ENCODE peak calls at places on chromosomes 6 and 20, in ten cellular contexts. Y is activated T-cell treated with anti-CD3 and anti-CD28 coated beads, Interleukin-2, amount 50 U/mL, for 72 hours; U is EH; J is LoVo; X is left ventricle myocardium inferior; H is fibroblast of pulmonary artery; O is endothelial cell; Q is sigmoid colon; V is activated naive CD8-positive, alpha-beta T cell treated with anti-CD3 and anti-CD28 coated beads, Interleukin-2, amount 50 U/mL, for 16 hours; A is AG20443. B is an unnamed sample.

GRCh38 chr6:36929607-36930006 is 24.9 kb upstream of the PI16 start:
- DNase-seq in Y (no peak), U (peak; percentile 57), J (no peak), X (no peak), H (peak; percentile 63), O (no peak), Q (no peak), V (no peak), A (peak; percentile 54), B (no peak)

GRCh38 chr6:164928366-164929154 is 380.8 kb downstream of the C6orf118 start:
- DNase-seq in Y (no peak), U (no peak), J (no peak), X (no peak), H (no peak), O (no peak), Q (no peak), V (no peak), A (peak; percentile 21), B (no peak)

GRCh38 chr6:165899592-165899991 is 236.6 kb upstream of the PDE10A start:
- DNase-seq in Y (no peak), U (no peak), J (no peak), X (no peak), H (no peak), O (no peak), Q (no peak), V (no peak), A (no peak), B (no peak)

GRCh38 chr20:23023621-23024187 is 11.4 kb upstream of the SSTR4 start:
- DNase-seq in Y (no peak), U (no peak), J (no peak), X (no peak), H (no peak), O (no peak), Q (no peak), V (no peak), A (no peak), B (no peak)

GRCh38 chr6:106913676-106914280 is 60.8 kb downstream of the CD24 start:
- DNase-seq in Y (no peak), U (no peak), J (peak; percentile 56), X (no peak), H (no peak), O (no peak), Q (no peak), V (no peak), A (no peak), B (no peak)

GRCh38 chr6:40855481-40855880 is 183.5 kb downstream of the UNC5CL start:
- DNase-seq in Y (no peak), U (no peak), J (no peak), X (no peak), H (no peak), O (no peak), Q (no peak), V (no peak), A (no peak), B (no peak)

GRCh38 chr20:53865905-53866786 is 204.2 kb downstream of the BCAS1 start:
- DNase-seq in Y (peak; percentile 22), U (peak; percentile 68), J (peak; percentile 72), X (no peak), H (peak; percentile 67), O (peak; percentile 14), Q (peak; percentile 68), V (no peak), A (peak; percentile 48), B (no peak)

GRCh38 chr20:62088258-62089127 is 22.8 kb upstream of the TAF4 start:
- DNase-seq in Y (no peak), U (peak; percentile 76), J (peak; percentile 82), X (no peak), H (peak; percentile 92), O (no peak), Q (no peak), V (no peak), A (peak; percentile 64), B (no peak)

GRCh38 chr20:60237981-60238380 is 279.8 kb downstream of the CDH26 start:
- DNase-seq in Y (no peak), U (no peak), J (peak; percentile 1), X (no peak), H (no peak), O (no peak), Q (no peak), V (no peak), A (no peak), B (no peak)

GRCh38 chr6:106702046-106702445 is 72.7 kb downstream of the QRSL1 start:
- DNase-seq in Y (no peak), U (no peak), J (no peak), X (no peak), H (no peak), O (no peak), Q (no peak), V (no peak), A (no peak), B (no peak)

GRCh38 chr20:48823960-48824497 is 3.8 kb downstream of the PREX1 start:
- DNase-seq in Y (peak; percentile 82), U (peak; percentile 95), J (no peak), X (no peak), H (peak; percentile 57), O (no peak), Q (no peak), V (peak; percentile 47), A (peak; percentile 72), B (peak; percentile 53)

GRCh38 chr20:17835240-17835940 is 133.2 kb downstream of the SNX5 start:
- DNase-seq in Y (no peak), U (peak; percentile 94), J (peak; percentile 7), X (peak; percentile 45), H (peak; percentile 85), O (no peak), Q (peak; percentile 88), V (no peak), A (peak; percentile 80), B (no peak)

GRCh38 chr20:41386502-41387427 is 20.1 kb upstream of the EMILIN3 start:
- DNase-seq in Y (no peak), U (peak; percentile 53), J (no peak), X (peak; percentile 74), H (no peak), O (no peak), Q (peak; percentile 41), V (no peak), A (peak; percentile 69), B (no peak)

GRCh38 chr6:151291145-151292055 is 51.6 kb downstream of the AKAP12 start:
- DNase-seq in Y (no peak), U (peak; percentile 76), J (no peak), X (peak; percentile 27), H (peak; percentile 96), O (no peak), Q (peak; percentile 97), V (no peak), A (no peak), B (no peak)

GRCh38 chr20:61727761-61728160 is 337.9 kb downstream of the TAF4 start:
- DNase-seq in Y (no peak), U (no peak), J (no peak), X (no peak), H (no peak), O (no peak), Q (no peak), V (no peak), A (no peak), B (no peak)

GRCh38 chr6:15901141-15902115 is 227.5 kb upstream of the MYLIP start:
- DNase-seq in Y (peak; percentile 51), U (no peak), J (no peak), X (no peak), H (no peak), O (no peak), Q (no peak), V (no peak), A (no peak), B (no peak)

GRCh38 chr20:19971121-19971520 is 46.0 kb upstream of the NAA20 start:
- DNase-seq in Y (no peak), U (no peak), J (no peak), X (no peak), H (no peak), O (no peak), Q (no peak), V (no peak), A (no peak), B (no peak)

GRCh38 chr20:38650010-38650409 is 48.4 kb downstream of the ARHGAP40 start:
- DNase-seq in Y (no peak), U (no peak), J (no peak), X (no peak), H (no peak), O (no peak), Q (no peak), V (no peak), A (no peak), B (no peak)

GRCh38 chr6:41654433-41655020 is 16.3 kb downstream of the MDFI start:
- DNase-seq in Y (no peak), U (no peak), J (no peak), X (no peak), H (no peak), O (no peak), Q (peak; percentile 50), V (no peak), A (no peak), B (no peak)

GRCh38 chr6:20630617-20631448 is 96.6 kb downstream of the CDKAL1 start:
- DNase-seq in Y (peak; percentile 26), U (no peak), J (peak; percentile 78), X (no peak), H (no peak), O (no peak), Q (no peak), V (no peak), A (no peak), B (no peak)

GRCh38 chr20:53778041-53778516 is 184.4 kb upstream of the ZNF217 start:
- DNase-seq in Y (no peak), U (no peak), J (no peak), X (peak; percentile 19), H (no peak), O (no peak), Q (no peak), V (no peak), A (no peak), B (no peak)

GRCh38 chr6:129022011-129022553 is 139.1 kb downstream of the LAMA2 start:
- DNase-seq in Y (no peak), U (peak; percentile 3), J (no peak), X (no peak), H (no peak), O (no peak), Q (no peak), V (no peak), A (no peak), B (no peak)

GRCh38 chr20:47751449-47751848 is 33.8 kb downstream of the SULF2 start:
- DNase-seq in Y (no peak), U (no peak), J (no peak), X (no peak), H (no peak), O (no peak), Q (no peak), V (no peak), A (no peak), B (no peak)

B was measured in stimulated activated CD4-positive, alpha-beta T cell treated with anti-CD3 and anti-CD28 coated beads, Interleukin-12 subunit alpha, Interleukin-12 subunit beta, amount 100 ng/mL, for 24 hours.